ENCODE peak calls at places on chromosomes 6 and 20, in four cellular contexts. O, E, G and M are unnamed samples.

GRCh38 chr6:133705071-133705470 is 183.8 kb upstream of the TCF21 start:
- DNase-seq in O (no peak), E (peak), G (no peak), M (no peak)

GRCh38 chr6:15200087-15200486 is 45.8 kb upstream of the JARID2 start:
- DNase-seq in O (no peak), E (no peak), G (no peak), M (no peak)

GRCh38 chr6:150928882-150929281 is 63.4 kb downstream of the MTHFD1L start:
- DNase-seq in O (no peak), E (no peak), G (no peak), M (no peak)

GRCh38 chr6:136792066-136792944 is at the start of gene MAP3K5:
- DNase-seq in O (peak), E (peak), G (peak), M (peak)

GRCh38 chr6:41691426-41692079 is 43.9 kb downstream of the TFEB start:
- DNase-seq in O (no peak), E (no peak), G (no peak), M (no peak)

GRCh38 chr6:147154454-147154853 is 49.8 kb upstream of the STXBP5 start:
- DNase-seq in O (no peak), E (peak), G (no peak), M (no peak)

GRCh38 chr6:2748183-2748582 is 2.5 kb downstream of the MYLK4 start:
- DNase-seq in O (no peak), E (no peak), G (no peak), M (no peak)

GRCh38 chr6:118787746-118788419 is 106.1 kb upstream of the ASF1A start:
- DNase-seq in O (peak), E (peak), G (no peak), M (no peak)

GRCh38 chr6:117399924-117400323 is 25.8 kb downstream of the ROS1 start:
- DNase-seq in O (no peak), E (peak), G (no peak), M (no peak)

GRCh38 chr6:530425-530824 is 126.5 kb downstream of the HUS1B start:
- DNase-seq in O (no peak), E (no peak), G (no peak), M (no peak)

GRCh38 chr6:138188278-138188923 is 26.7 kb downstream of the ARFGEF3 start:
- DNase-seq in O (no peak), E (no peak), G (peak), M (no peak)

GRCh38 chr6:19731286-19731685 is 105.9 kb upstream of the ID4 start:
- DNase-seq in O (no peak), E (peak), G (no peak), M (no peak)

GRCh38 chr20:56764671-56765070 is 135.6 kb downstream of the TFAP2C start:
- DNase-seq in O (no peak), E (no peak), G (no peak), M (no peak)

GRCh38 chr20:38924718-38925117 is 1.5 kb upstream of the FAM83D start:
- DNase-seq in O (no peak), E (no peak), G (no peak), M (no peak)

GRCh38 chr20:31573555-31574295 is 31.4 kb upstream of the ID1 start:
- DNase-seq in O (no peak), E (no peak), G (no peak), M (no peak)

GRCh38 chr6:151254451-151255081 is 14.8 kb downstream of the AKAP12 start:
- DNase-seq in O (no peak), E (peak), G (no peak), M (no peak)

GRCh38 chr6:36967757-36968156 is 13.2 kb downstream of the PI16 start:
- DNase-seq in O (no peak), E (no peak), G (no peak), M (no peak)

GRCh38 chr6:150466196-150466595 is 97.4 kb downstream of the IYD start:
- DNase-seq in O (no peak), E (no peak), G (no peak), M (no peak)

GRCh38 chr6:125546827-125547226 is 202.6 kb upstream of the HEY2 start:
- DNase-seq in O (no peak), E (peak), G (no peak), M (peak)

GRCh38 chr6:166584813-166585429 is 1.6 kb downstream of the RAMACL start:
- DNase-seq in O (no peak), E (no peak), G (no peak), M (no peak)

GRCh38 chr6:444653-445275 is 53.2 kb downstream of the IRF4 start:
- DNase-seq in O (no peak), E (no peak), G (no peak), M (no peak)

GRCh38 chr20:17934141-17934862 is 34.3 kb downstream of the SNX5 start:
- DNase-seq in O (no peak), E (no peak), G (no peak), M (no peak)

GRCh38 chr20:62949153-62949821 is 3.2 kb upstream of the SLC17A9 start:
- DNase-seq in O (no peak), E (no peak), G (no peak), M (no peak)

GRCh38 chr6:43673444-43674063 is 14.0 kb downstream of the MRPS18A start:
- DNase-seq in O (no peak), E (no peak), G (peak), M (no peak)

GRCh38 chr6:157905590-157906337 is 75.9 kb upstream of the SYNJ2 start:
- DNase-seq in O (no peak), E (peak), G (no peak), M (no peak)

GRCh38 chr6:16129623-16130243 is 847 bp downstream of the MYLIP start:
- DNase-seq in O (peak), E (peak), G (peak), M (no peak)

GRCh38 chr20:2865630-2866029 is 7.7 kb upstream of the PTPRA start:
- DNase-seq in O (no peak), E (no peak), G (no peak), M (no peak)

GRCh38 chr20:10707791-10708190 is 34.0 kb upstream of the JAG1 start:
- DNase-seq in O (no peak), E (no peak), G (no peak), M (no peak)

GRCh38 chr6:157270308-157270707 is 53.0 kb downstream of the TMEM242 start:
- DNase-seq in O (no peak), E (no peak), G (no peak), M (peak)

GRCh38 chr6:75581231-75581630 is 20.4 kb upstream of the SENP6 start:
- DNase-seq in O (no peak), E (no peak), G (no peak), M (no peak)

GRCh38 chr20:61789329-61789728 is 276.4 kb downstream of the TAF4 start:
- DNase-seq in O (no peak), E (no peak), G (no peak), M (no peak)